ENCODE peak calls at places on chromosome 15, in six cellular contexts. One of them, this sample, is unnamed.
A peak's percentile ranks its signal among the peaks of the same experiment; 100 is the strongest.

GRCh38 chr15:68652141-68652540 is 73.3 kb downstream of the CORO2B start:
- DNase-seq in AG09309: no peak
- DNase-seq in IMR-90: no peak
- DNase-seq in A673: peak; percentile 85
- DNase-seq in gastrocnemius medialis: no peak
- DNase-seq in bronchial epithelial cell: peak; percentile 20
- DNase-seq in this sample: no peak

GRCh38 chr15:39517122-39517855 is 63.6 kb upstream of the THBS1 start:
- DNase-seq in AG09309: no peak
- DNase-seq in IMR-90: no peak
- DNase-seq in A673: no peak
- DNase-seq in gastrocnemius medialis: no peak
- DNase-seq in bronchial epithelial cell: no peak
- DNase-seq in this sample: no peak

GRCh38 chr15:55742498-55742926 is 440 bp downstream of the PRTG start:
- DNase-seq in AG09309: no peak
- DNase-seq in IMR-90: peak; percentile 22
- DNase-seq in A673: no peak
- DNase-seq in gastrocnemius medialis: no peak
- DNase-seq in bronchial epithelial cell: no peak
- DNase-seq in this sample: no peak

GRCh38 chr15:32722126-32722525 is 4.3 kb downstream of the GREM1 start:
- DNase-seq in AG09309: no peak
- DNase-seq in IMR-90: peak; percentile 55
- DNase-seq in A673: no peak
- DNase-seq in gastrocnemius medialis: no peak
- DNase-seq in bronchial epithelial cell: no peak
- DNase-seq in this sample: no peak

GRCh38 chr15:36605626-36606263 is 26.3 kb downstream of the CDIN1 start:
- DNase-seq in AG09309: no peak
- DNase-seq in IMR-90: no peak
- DNase-seq in A673: no peak
- DNase-seq in gastrocnemius medialis: peak; percentile 33
- DNase-seq in bronchial epithelial cell: no peak
- DNase-seq in this sample: no peak

GRCh38 chr15:68389936-68390790 is 41.8 kb downstream of the ITGA11 start:
- DNase-seq in AG09309: no peak
- DNase-seq in IMR-90: peak; percentile 74
- DNase-seq in A673: peak; percentile 60
- DNase-seq in gastrocnemius medialis: no peak
- DNase-seq in bronchial epithelial cell: peak; percentile 60
- DNase-seq in this sample: peak; percentile 72

GRCh38 chr15:93179704-93180103 is 90.7 kb upstream of the RGMA start:
- DNase-seq in AG09309: no peak
- DNase-seq in IMR-90: no peak
- DNase-seq in A673: no peak
- DNase-seq in gastrocnemius medialis: no peak
- DNase-seq in bronchial epithelial cell: no peak
- DNase-seq in this sample: peak; percentile 5

GRCh38 chr15:88897456-88898194 is 2.3 kb upstream of the HAPLN3 start:
- DNase-seq in AG09309: peak; percentile 40
- DNase-seq in IMR-90: peak; percentile 71
- DNase-seq in A673: peak; percentile 73
- DNase-seq in gastrocnemius medialis: peak; percentile 56
- DNase-seq in bronchial epithelial cell: peak; percentile 71
- DNase-seq in this sample: peak; percentile 76

GRCh38 chr15:71823801-71824200 is 13.4 kb downstream of the NR2E3 start:
- DNase-seq in AG09309: no peak
- DNase-seq in IMR-90: no peak
- DNase-seq in A673: no peak
- DNase-seq in gastrocnemius medialis: no peak
- DNase-seq in bronchial epithelial cell: no peak
- DNase-seq in this sample: no peak

GRCh38 chr15:101386967-101387366 is 91.9 kb upstream of the SNRPA1 start:
- DNase-seq in AG09309: no peak
- DNase-seq in IMR-90: no peak
- DNase-seq in A673: no peak
- DNase-seq in gastrocnemius medialis: no peak
- DNase-seq in bronchial epithelial cell: no peak
- DNase-seq in this sample: no peak

GRCh38 chr15:83595191-83595590 is 58.7 kb upstream of the ADAMTSL3 start:
- DNase-seq in AG09309: no peak
- DNase-seq in IMR-90: no peak
- DNase-seq in A673: no peak
- DNase-seq in gastrocnemius medialis: no peak
- DNase-seq in bronchial epithelial cell: peak; percentile 74
- DNase-seq in this sample: no peak

GRCh38 chr15:92159481-92159880 is 234.2 kb upstream of the ST8SIA2 start:
- DNase-seq in AG09309: no peak
- DNase-seq in IMR-90: no peak
- DNase-seq in A673: no peak
- DNase-seq in gastrocnemius medialis: no peak
- DNase-seq in bronchial epithelial cell: no peak
- DNase-seq in this sample: no peak

GRCh38 chr15:64842099-64842940 is 605 bp downstream of the PLEKHO2 start:
- DNase-seq in AG09309: no peak
- DNase-seq in IMR-90: peak; percentile 24
- DNase-seq in A673: peak; percentile 40
- DNase-seq in gastrocnemius medialis: no peak
- DNase-seq in bronchial epithelial cell: peak; percentile 16
- DNase-seq in this sample: peak; percentile 38

GRCh38 chr15:58138106-58138505 is at the start of gene AQP9:
- DNase-seq in AG09309: no peak
- DNase-seq in IMR-90: no peak
- DNase-seq in A673: no peak
- DNase-seq in gastrocnemius medialis: no peak
- DNase-seq in bronchial epithelial cell: no peak
- DNase-seq in this sample: no peak
- H3K4me3 ChIP-seq in AG09309: no peak within 1 kb of the TSS
- H3K4me3 ChIP-seq in IMR-90: no peak within 1 kb of the TSS
- H3K4me3 ChIP-seq in A673: no peak within 1 kb of the TSS
- H3K4me3 ChIP-seq in gastrocnemius medialis: no peak within 1 kb of the TSS
- H3K4me3 ChIP-seq in bronchial epithelial cell: no peak within 1 kb of the TSS
- H3K4me3 ChIP-seq in this sample: no peak within 1 kb of the TSS

GRCh38 chr15:75864213-75865059 is 21.2 kb downstream of the UBE2Q2 start:
- DNase-seq in AG09309: no peak
- DNase-seq in IMR-90: peak; percentile 17
- DNase-seq in A673: no peak
- DNase-seq in gastrocnemius medialis: no peak
- DNase-seq in bronchial epithelial cell: no peak
- DNase-seq in this sample: no peak

GRCh38 chr15:75867428-75867827 is 24.2 kb downstream of the UBE2Q2 start:
- DNase-seq in AG09309: no peak
- DNase-seq in IMR-90: no peak
- DNase-seq in A673: no peak
- DNase-seq in gastrocnemius medialis: no peak
- DNase-seq in bronchial epithelial cell: no peak
- DNase-seq in this sample: no peak

GRCh38 chr15:75868019-75868418 is 24.8 kb downstream of the UBE2Q2 start:
- DNase-seq in AG09309: no peak
- DNase-seq in IMR-90: peak; percentile 30
- DNase-seq in A673: no peak
- DNase-seq in gastrocnemius medialis: no peak
- DNase-seq in bronchial epithelial cell: no peak
- DNase-seq in this sample: no peak

GRCh38 chr15:75869446-75869845 is 26.2 kb downstream of the UBE2Q2 start:
- DNase-seq in AG09309: no peak
- DNase-seq in IMR-90: no peak
- DNase-seq in A673: no peak
- DNase-seq in gastrocnemius medialis: no peak
- DNase-seq in bronchial epithelial cell: no peak
- DNase-seq in this sample: no peak

DNA sequence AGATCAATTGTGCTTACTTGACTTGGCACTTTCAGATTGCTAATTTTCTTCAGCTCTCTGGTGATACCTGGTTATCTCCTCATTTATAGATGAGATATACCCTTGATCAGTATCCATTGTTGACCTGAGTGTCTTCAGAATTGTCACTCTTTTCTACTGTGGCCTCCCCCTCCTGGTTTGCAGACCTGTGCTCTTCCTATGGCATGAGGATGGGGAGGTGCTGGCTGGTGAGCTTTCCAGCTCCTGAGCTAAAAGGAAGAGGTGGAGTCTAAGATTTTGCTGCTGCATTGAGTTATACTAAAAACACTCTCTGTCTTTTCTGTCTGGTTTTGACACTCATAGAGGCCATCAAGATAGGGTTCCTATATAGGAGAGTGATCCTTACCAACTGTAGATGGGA is 23.7 kb downstream of the UBE2Q2 start:
- DNase-seq in AG09309: no peak
- DNase-seq in IMR-90: no peak
- DNase-seq in A673: no peak
- DNase-seq in gastrocnemius medialis: no peak
- DNase-seq in bronchial epithelial cell: no peak
- DNase-seq in this sample: no peak
- TF ChIP-seq CTCF in AG09309: no peak
- TF ChIP-seq CTCF in IMR-90: no peak
- TF ChIP-seq CTCF in A673: no peak
- TF ChIP-seq CTCF in gastrocnemius medialis: no peak
- TF ChIP-seq CTCF in bronchial epithelial cell: no peak
- TF ChIP-seq CTCF in this sample: no peak

DNA sequence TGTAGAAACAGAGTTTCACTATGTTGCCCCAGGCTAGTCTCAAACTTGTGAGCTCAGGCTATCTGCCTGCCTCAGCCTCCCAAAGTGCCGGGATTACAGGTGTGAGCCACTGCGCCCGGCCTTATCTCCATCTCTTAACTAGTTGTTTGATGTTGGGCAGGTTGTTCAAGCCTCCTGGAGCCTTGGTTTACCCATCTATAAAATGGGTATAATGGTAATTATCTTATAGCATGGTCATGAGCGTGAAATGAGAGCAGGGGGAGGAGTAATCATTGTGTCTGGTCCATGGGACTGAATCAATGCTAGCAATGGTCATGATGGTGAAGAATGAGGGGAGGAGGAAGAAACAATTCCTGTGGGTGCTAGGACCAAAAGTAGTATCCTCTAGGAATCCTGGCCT is 32.0 kb downstream of the SMAD3 start:
- DNase-seq in AG09309: no peak
- DNase-seq in IMR-90: no peak
- DNase-seq in A673: no peak
- DNase-seq in gastrocnemius medialis: no peak
- DNase-seq in bronchial epithelial cell: no peak
- DNase-seq in this sample: no peak
- H3K4me3 ChIP-seq in AG09309: no peak overlapping the region
- H3K4me3 ChIP-seq in IMR-90: no peak overlapping the region
- H3K4me3 ChIP-seq in A673: no peak overlapping the region
- H3K4me3 ChIP-seq in gastrocnemius medialis: no peak overlapping the region
- H3K4me3 ChIP-seq in bronchial epithelial cell: no peak overlapping the region
- H3K4me3 ChIP-seq in this sample: no peak overlapping the region

GRCh38 chr15:73560501-73561117 is 72.6 kb downstream of the NPTN start:
- DNase-seq in AG09309: peak; percentile 40
- DNase-seq in IMR-90: peak; percentile 84
- DNase-seq in A673: peak; percentile 83
- DNase-seq in gastrocnemius medialis: no peak
- DNase-seq in bronchial epithelial cell: peak; percentile 78
- DNase-seq in this sample: peak; percentile 77
- TF ChIP-seq CTCF in AG09309: peak; percentile 50
- TF ChIP-seq CTCF in IMR-90: peak; percentile 69
- TF ChIP-seq CTCF in A673: peak; percentile 61
- TF ChIP-seq CTCF in gastrocnemius medialis: peak; percentile 68
- TF ChIP-seq CTCF in bronchial epithelial cell: peak; percentile 30
- TF ChIP-seq CTCF in this sample: peak; percentile 42

This sample was measured in astrocyte of the spinal cord.